ENCODE peak calls at places on chromosome 7, in seven cellular contexts. One of them, this sample, is unnamed.

GRCh38 chr7:130793855-130794618 is 60.0 kb upstream of the KLF14 start:
- DNase-seq in H9: no peak
- DNase-seq in H1: no peak
- DNase-seq in mesendoderm: peak
- DNase-seq in neuronal stem cell: no peak
- DNase-seq in IMR-90: peak
- DNase-seq in mesenchymal stem cell: peak
- DNase-seq in this sample: no peak

GRCh38 chr7:44048031-44048795 is 3.7 kb downstream of the DBNL start:
- DNase-seq in H9: peak
- DNase-seq in H1: no peak
- DNase-seq in mesendoderm: no peak
- DNase-seq in neuronal stem cell: no peak
- DNase-seq in IMR-90: no peak
- DNase-seq in mesenchymal stem cell: no peak
- DNase-seq in this sample: no peak

GRCh38 chr7:42745357-42746022 is 166.4 kb downstream of the C7orf25 start:
- DNase-seq in H9: peak
- DNase-seq in H1: no peak
- DNase-seq in mesendoderm: peak
- DNase-seq in neuronal stem cell: no peak
- DNase-seq in IMR-90: peak
- DNase-seq in mesenchymal stem cell: peak
- DNase-seq in this sample: peak

GRCh38 chr7:121872831-121873764 is at the start of gene PTPRZ1:
- DNase-seq in H9: peak
- DNase-seq in H1: peak
- DNase-seq in mesendoderm: peak
- DNase-seq in neuronal stem cell: peak
- DNase-seq in IMR-90: peak
- DNase-seq in mesenchymal stem cell: peak
- DNase-seq in this sample: peak

GRCh38 chr7:134695321-134695860 is 48.7 kb downstream of the BPGM start:
- DNase-seq in H9: no peak
- DNase-seq in H1: no peak
- DNase-seq in mesendoderm: no peak
- DNase-seq in neuronal stem cell: no peak
- DNase-seq in IMR-90: no peak
- DNase-seq in mesenchymal stem cell: no peak
- DNase-seq in this sample: no peak

GRCh38 chr7:27150568-27151340 is 1.6 kb downstream of the HOXA3 start:
- DNase-seq in H9: peak
- DNase-seq in H1: no peak
- DNase-seq in mesendoderm: peak
- DNase-seq in neuronal stem cell: no peak
- DNase-seq in IMR-90: peak
- DNase-seq in mesenchymal stem cell: peak
- DNase-seq in this sample: peak

GRCh38 chr7:4633012-4633411 is 49.1 kb upstream of the FOXK1 start:
- DNase-seq in H9: peak
- DNase-seq in H1: no peak
- DNase-seq in mesendoderm: peak
- DNase-seq in neuronal stem cell: no peak
- DNase-seq in IMR-90: peak
- DNase-seq in mesenchymal stem cell: no peak
- DNase-seq in this sample: peak

GRCh38 chr7:130468612-130469011 is 23.3 kb upstream of the MEST start:
- DNase-seq in H9: no peak
- DNase-seq in H1: no peak
- DNase-seq in mesendoderm: no peak
- DNase-seq in neuronal stem cell: no peak
- DNase-seq in IMR-90: no peak
- DNase-seq in mesenchymal stem cell: no peak
- DNase-seq in this sample: no peak

GRCh38 chr7:100506356-100506930 is 22.7 kb downstream of the NYAP1 start:
- DNase-seq in H9: peak
- DNase-seq in H1: no peak
- DNase-seq in mesendoderm: peak
- DNase-seq in neuronal stem cell: no peak
- DNase-seq in IMR-90: no peak
- DNase-seq in mesenchymal stem cell: no peak
- DNase-seq in this sample: no peak

GRCh38 chr7:37665352-37666022 is 18.1 kb upstream of the GPR141 start:
- DNase-seq in H9: no peak
- DNase-seq in H1: no peak
- DNase-seq in mesendoderm: no peak
- DNase-seq in neuronal stem cell: no peak
- DNase-seq in IMR-90: no peak
- DNase-seq in mesenchymal stem cell: no peak
- DNase-seq in this sample: no peak

GRCh38 chr7:157621131-157621681 is 284.4 kb downstream of the DNAJB6 start:
- DNase-seq in H9: no peak
- DNase-seq in H1: no peak
- DNase-seq in mesendoderm: no peak
- DNase-seq in neuronal stem cell: no peak
- DNase-seq in IMR-90: no peak
- DNase-seq in mesenchymal stem cell: no peak
- DNase-seq in this sample: no peak

GRCh38 chr7:20862554-20862953 is 75.9 kb upstream of the SP8 start:
- DNase-seq in H9: no peak
- DNase-seq in H1: no peak
- DNase-seq in mesendoderm: no peak
- DNase-seq in neuronal stem cell: no peak
- DNase-seq in IMR-90: no peak
- DNase-seq in mesenchymal stem cell: peak
- DNase-seq in this sample: no peak

GRCh38 chr7:123635551-123636359 is 19.9 kb upstream of the LMOD2 start:
- DNase-seq in H9: no peak
- DNase-seq in H1: no peak
- DNase-seq in mesendoderm: peak
- DNase-seq in neuronal stem cell: no peak
- DNase-seq in IMR-90: peak
- DNase-seq in mesenchymal stem cell: peak
- DNase-seq in this sample: peak

GRCh38 chr7:113774182-113774807 is 144.5 kb downstream of the PPP1R3A start:
- DNase-seq in H9: no peak
- DNase-seq in H1: no peak
- DNase-seq in mesendoderm: peak
- DNase-seq in neuronal stem cell: no peak
- DNase-seq in IMR-90: peak
- DNase-seq in mesenchymal stem cell: peak
- DNase-seq in this sample: no peak

GRCh38 chr7:26681819-26682418 is 182.5 kb downstream of the SKAP2 start:
- DNase-seq in H9: no peak
- DNase-seq in H1: no peak
- DNase-seq in mesendoderm: no peak
- DNase-seq in neuronal stem cell: no peak
- DNase-seq in IMR-90: peak
- DNase-seq in mesenchymal stem cell: peak
- DNase-seq in this sample: peak

GRCh38 chr7:31059551-31059950 is 7.4 kb downstream of the ADCYAP1R1 start:
- DNase-seq in H9: peak
- DNase-seq in H1: peak
- DNase-seq in mesendoderm: peak
- DNase-seq in neuronal stem cell: no peak
- DNase-seq in IMR-90: no peak
- DNase-seq in mesenchymal stem cell: no peak
- DNase-seq in this sample: no peak

GRCh38 chr7:77426052-77426404 is 9.9 kb upstream of the GSAP start:
- DNase-seq in H9: no peak
- DNase-seq in H1: no peak
- DNase-seq in mesendoderm: peak
- DNase-seq in neuronal stem cell: no peak
- DNase-seq in IMR-90: no peak
- DNase-seq in mesenchymal stem cell: no peak
- DNase-seq in this sample: no peak

GRCh38 chr7:85554294-85554877 is 367.5 kb upstream of the SEMA3D start:
- DNase-seq in H9: no peak
- DNase-seq in H1: no peak
- DNase-seq in mesendoderm: peak
- DNase-seq in neuronal stem cell: peak
- DNase-seq in IMR-90: peak
- DNase-seq in mesenchymal stem cell: peak
- DNase-seq in this sample: peak

GRCh38 chr7:29915481-29916215 is 74.0 kb downstream of the SCRN1 start:
- DNase-seq in H9: no peak
- DNase-seq in H1: no peak
- DNase-seq in mesendoderm: peak
- DNase-seq in neuronal stem cell: no peak
- DNase-seq in IMR-90: peak
- DNase-seq in mesenchymal stem cell: no peak
- DNase-seq in this sample: no peak

GRCh38 chr7:92916751-92917369 is 80.5 kb upstream of the CDK6 start:
- DNase-seq in H9: peak
- DNase-seq in H1: no peak
- DNase-seq in mesendoderm: peak
- DNase-seq in neuronal stem cell: peak
- DNase-seq in IMR-90: peak
- DNase-seq in mesenchymal stem cell: peak
- DNase-seq in this sample: peak

GRCh38 chr7:116211006-116211912 is 920 bp downstream of the TES start:
- DNase-seq in H9: peak
- DNase-seq in H1: peak
- DNase-seq in mesendoderm: peak
- DNase-seq in neuronal stem cell: peak
- DNase-seq in IMR-90: peak
- DNase-seq in mesenchymal stem cell: peak
- DNase-seq in this sample: peak

GRCh38 chr7:67518580-67518979 is 521.9 kb downstream of the TYW1 start:
- DNase-seq in H9: no peak
- DNase-seq in H1: no peak
- DNase-seq in mesendoderm: no peak
- DNase-seq in neuronal stem cell: no peak
- DNase-seq in IMR-90: no peak
- DNase-seq in mesenchymal stem cell: no peak
- DNase-seq in this sample: no peak

GRCh38 chr7:54690059-54690443 is 69.0 kb downstream of the SEC61G start:
- DNase-seq in H9: no peak
- DNase-seq in H1: no peak
- DNase-seq in mesendoderm: no peak
- DNase-seq in neuronal stem cell: no peak
- DNase-seq in IMR-90: no peak
- DNase-seq in mesenchymal stem cell: no peak
- DNase-seq in this sample: no peak

GRCh38 chr7:13839063-13839462 is 150.4 kb downstream of the ETV1 start:
- DNase-seq in H9: no peak
- DNase-seq in H1: no peak
- DNase-seq in mesendoderm: no peak
- DNase-seq in neuronal stem cell: no peak
- DNase-seq in IMR-90: no peak
- DNase-seq in mesenchymal stem cell: no peak
- DNase-seq in this sample: no peak

GRCh38 chr7:290554-291301 is 758 bp downstream of the FOXL3 start:
- DNase-seq in H9: no peak
- DNase-seq in H1: no peak
- DNase-seq in mesendoderm: no peak
- DNase-seq in neuronal stem cell: no peak
- DNase-seq in IMR-90: no peak
- DNase-seq in mesenchymal stem cell: no peak
- DNase-seq in this sample: no peak

GRCh38 chr7:81721428-81721827 is 48.4 kb downstream of the HGF start:
- DNase-seq in H9: no peak
- DNase-seq in H1: no peak
- DNase-seq in mesendoderm: no peak
- DNase-seq in neuronal stem cell: no peak
- DNase-seq in IMR-90: no peak
- DNase-seq in mesenchymal stem cell: no peak
- DNase-seq in this sample: no peak

GRCh38 chr7:85750454-85750949 is 563.6 kb upstream of the SEMA3D start:
- DNase-seq in H9: peak
- DNase-seq in H1: peak
- DNase-seq in mesendoderm: peak
- DNase-seq in neuronal stem cell: peak
- DNase-seq in IMR-90: peak
- DNase-seq in mesenchymal stem cell: peak
- DNase-seq in this sample: no peak

DNA sequence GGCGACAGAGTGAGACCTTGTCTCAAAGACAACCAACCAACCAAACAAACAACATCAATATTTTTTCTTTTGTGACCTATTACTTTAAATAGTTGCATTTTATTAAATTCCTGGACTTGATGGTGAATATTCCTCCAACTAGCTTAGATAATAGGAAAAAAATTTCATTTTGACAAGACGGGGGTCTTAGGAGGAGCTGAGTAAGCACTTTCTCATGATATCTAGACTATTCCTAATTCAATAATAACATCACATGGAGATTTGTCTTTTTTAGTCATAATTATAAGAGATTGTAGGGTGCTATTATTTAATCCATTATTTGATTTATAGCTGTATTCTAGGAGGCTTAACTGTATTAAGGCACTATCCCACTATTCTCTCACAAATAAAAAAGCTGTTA is 702.5 kb downstream of the PHTF2 start:
- DNase-seq in H9: no peak
- DNase-seq in H1: no peak
- DNase-seq in mesendoderm: no peak
- DNase-seq in neuronal stem cell: no peak
- DNase-seq in IMR-90: no peak
- DNase-seq in mesenchymal stem cell: no peak
- DNase-seq in this sample: no peak
- H2AK5ac ChIP-seq in H9: no peak
- H2AK5ac ChIP-seq in H1: no peak
- H2AK5ac ChIP-seq in mesendoderm: no peak
- H2AK5ac ChIP-seq in neuronal stem cell: no peak
- H2AK5ac ChIP-seq in IMR-90: no peak
- H2AK5ac ChIP-seq in mesenchymal stem cell: no peak
- H2AK5ac ChIP-seq in this sample: no peak

GRCh38 chr7:7789551-7789988 is 71.2 kb upstream of the RPA3 start:
- DNase-seq in H9: no peak
- DNase-seq in H1: no peak
- DNase-seq in mesendoderm: no peak
- DNase-seq in neuronal stem cell: no peak
- DNase-seq in IMR-90: no peak
- DNase-seq in mesenchymal stem cell: no peak
- DNase-seq in this sample: no peak
- H2AK5ac ChIP-seq in H9: no peak
- H2AK5ac ChIP-seq in H1: no peak
- H2AK5ac ChIP-seq in mesendoderm: no peak
- H2AK5ac ChIP-seq in neuronal stem cell: no peak
- H2AK5ac ChIP-seq in IMR-90: no peak
- H2AK5ac ChIP-seq in mesenchymal stem cell: no peak
- H2AK5ac ChIP-seq in this sample: no peak

GRCh38 chr7:150434240-150434639 is 16.2 kb upstream of the GIMAP8 start:
- DNase-seq in H9: no peak
- DNase-seq in H1: no peak
- DNase-seq in mesendoderm: no peak
- DNase-seq in neuronal stem cell: no peak
- DNase-seq in IMR-90: no peak
- DNase-seq in mesenchymal stem cell: no peak
- DNase-seq in this sample: no peak
- H2AK5ac ChIP-seq in H9: no peak
- H2AK5ac ChIP-seq in H1: no peak
- H2AK5ac ChIP-seq in mesendoderm: no peak
- H2AK5ac ChIP-seq in neuronal stem cell: no peak
- H2AK5ac ChIP-seq in IMR-90: no peak
- H2AK5ac ChIP-seq in mesenchymal stem cell: no peak
- H2AK5ac ChIP-seq in this sample: no peak

DNA sequence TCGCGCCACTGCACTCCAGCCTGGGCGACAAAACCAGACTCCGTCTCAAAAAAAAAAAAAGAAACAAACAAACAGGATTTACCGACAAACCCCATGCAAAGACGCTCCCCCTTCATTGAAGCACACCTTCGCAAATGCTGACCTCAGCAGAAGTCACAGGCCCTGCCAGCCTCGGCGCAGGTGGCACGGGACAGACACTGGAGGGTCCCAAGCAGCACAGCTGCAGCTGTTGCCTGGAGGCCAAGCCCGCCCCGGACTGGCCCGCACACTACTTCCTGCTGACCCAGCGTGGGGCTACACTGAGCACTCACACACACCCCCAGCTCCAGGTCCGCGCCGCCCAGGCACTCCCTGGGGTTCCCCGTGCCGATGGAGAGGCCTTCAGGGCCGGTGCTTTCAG is 31.2 kb downstream of the SNX8 start:
- DNase-seq in H9: no peak
- DNase-seq in H1: no peak
- DNase-seq in mesendoderm: no peak
- DNase-seq in neuronal stem cell: no peak
- DNase-seq in IMR-90: no peak
- DNase-seq in mesenchymal stem cell: no peak
- DNase-seq in this sample: no peak
- H2AK5ac ChIP-seq in H9: no peak
- H2AK5ac ChIP-seq in H1: no peak
- H2AK5ac ChIP-seq in mesendoderm: no peak
- H2AK5ac ChIP-seq in neuronal stem cell: peak
- H2AK5ac ChIP-seq in IMR-90: no peak
- H2AK5ac ChIP-seq in mesenchymal stem cell: no peak
- H2AK5ac ChIP-seq in this sample: no peak

This sample was measured in trophoblast cell.